ENCODE peak calls at places on chromosomes 6 and 20, in eight cellular contexts. L, R, B, P, I, U, T and G are unnamed samples.

GRCh38 chr6:170273681-170274080 is 17.2 kb downstream of the DLL1 start:
- DNase-seq in P (no peak), L (no peak), T (no peak), B (no peak), I (no peak), R (no peak), U (no peak), G (no peak)

GRCh38 chr6:168179133-168179532 is 100.1 kb upstream of the FRMD1 start:
- DNase-seq in I (no peak), R (no peak), P (no peak), L (no peak), T (no peak), U (no peak), B (no peak), G (no peak)

GRCh38 chr6:56913276-56914138 is 41.4 kb upstream of the BEND6 start:
- DNase-seq in P (no peak), B (no peak), T (no peak), I (no peak), L (no peak), U (peak; percentile 56), R (no peak), G (peak; percentile 74)

GRCh38 chr20:5065489-5066383 is 54.0 kb downstream of the PCNA start:
- DNase-seq in T (peak; percentile 99), L (peak; percentile 99), P (peak; percentile 95), R (no peak), I (peak; percentile 54), U (peak; percentile 98), B (peak; percentile 92), G (peak; percentile 98)

GRCh38 chr6:144581807-144582537 is 296.8 kb downstream of the UTRN start:
- DNase-seq in U (peak; percentile 76), B (no peak), R (peak; percentile 28), P (no peak), T (peak; percentile 43), L (peak; percentile 45), I (no peak), G (peak; percentile 83)

GRCh38 chr6:130412556-130413290 is 46.9 kb downstream of the TMEM200A start:
- DNase-seq in T (no peak), R (no peak), P (no peak), U (peak; percentile 79), B (no peak), I (no peak), L (no peak), G (peak; percentile 86)

GRCh38 chr6:88963139-88964090 is at the start of gene RNGTT:
- DNase-seq in T (peak; percentile 93), L (peak; percentile 98), R (peak; percentile 97), U (peak; percentile 95), I (peak; percentile 100), B (peak; percentile 86), P (peak; percentile 71), G (peak; percentile 99)

GRCh38 chr6:36735110-36735971 is 37.7 kb downstream of the RAB44 start:
- DNase-seq in U (peak; percentile 76), L (peak; percentile 85), P (no peak), I (peak; percentile 76), R (peak; percentile 43), T (peak; percentile 59), B (no peak), G (peak; percentile 85)

GRCh38 chr6:116387374-116387773 is 16.6 kb downstream of the DSE start:
- DNase-seq in R (peak; percentile 88), T (peak; percentile 80), L (peak; percentile 98), I (no peak), B (peak; percentile 86), P (no peak), U (peak; percentile 81), G (peak; percentile 51)

GRCh38 chr6:39387785-39388184 is 65.3 kb upstream of the KCNK16 start:
- DNase-seq in R (no peak), U (no peak), B (no peak), P (no peak), L (peak; percentile 12), T (no peak), I (no peak), G (no peak)

GRCh38 chr20:12640255-12640654 is 368.5 kb upstream of the SPTLC3 start:
- DNase-seq in T (no peak), U (no peak), I (no peak), R (no peak), B (no peak), L (no peak), P (no peak), G (no peak)

GRCh38 chr6:75882734-75883133 is 133.7 kb downstream of the MYO6 start:
- DNase-seq in L (peak; percentile 84), I (no peak), R (no peak), P (peak; percentile 23), T (peak; percentile 76), B (peak; percentile 10), U (peak; percentile 75), G (peak; percentile 57)

DNA sequence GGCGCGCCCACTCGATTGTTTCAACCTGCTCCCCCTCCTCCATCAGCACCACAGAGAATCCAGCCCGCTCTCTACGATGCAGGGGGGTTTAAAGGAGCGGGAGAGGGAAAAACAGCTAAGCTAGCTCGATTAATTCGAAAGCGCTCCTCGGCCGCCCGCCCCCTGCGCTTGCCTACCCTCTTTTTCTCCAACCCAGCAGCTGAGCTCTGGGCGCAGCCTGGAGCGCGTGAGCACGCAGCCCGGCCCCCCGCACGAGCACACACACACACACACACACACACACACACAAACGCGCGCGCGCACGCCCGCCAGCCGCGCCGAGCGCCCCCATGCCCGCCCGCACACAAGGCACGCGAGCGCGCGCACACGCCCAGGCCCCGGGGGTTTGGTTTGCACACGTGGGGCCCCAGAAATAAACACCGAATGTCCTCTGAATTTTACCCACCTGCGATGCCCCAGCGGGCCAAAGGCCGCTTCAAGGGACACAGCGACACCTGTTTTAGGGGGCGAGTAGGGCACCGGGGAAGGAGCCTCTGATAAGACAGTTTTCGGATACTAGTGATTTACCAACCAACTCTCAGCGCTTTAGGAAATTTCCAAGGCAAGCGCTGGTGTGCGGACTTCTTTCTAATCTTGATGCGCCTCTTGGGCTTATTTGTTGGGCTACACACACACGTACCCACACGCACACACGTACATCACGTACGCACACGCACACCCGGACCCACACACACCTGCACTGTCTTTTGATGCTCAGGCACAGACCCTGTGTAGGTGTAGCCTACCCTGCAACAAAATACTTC is 787 bp upstream of the NRN1 start:
- DNase-seq in R (peak; percentile 53), U (peak; percentile 36), L (no peak), P (no peak), I (no peak), T (no peak), B (no peak), G (no peak)
- H3K4me3 ChIP-seq in R (peak overlapping the region; percentile 80), U (peak overlapping the region; percentile 68), L (no peak overlapping the region), P (no peak overlapping the region), I (peak overlapping the region; percentile 33), T (peak overlapping the region; percentile 69), B (peak overlapping the region; percentile 26), G (peak overlapping the region; percentile 34)

DNA sequence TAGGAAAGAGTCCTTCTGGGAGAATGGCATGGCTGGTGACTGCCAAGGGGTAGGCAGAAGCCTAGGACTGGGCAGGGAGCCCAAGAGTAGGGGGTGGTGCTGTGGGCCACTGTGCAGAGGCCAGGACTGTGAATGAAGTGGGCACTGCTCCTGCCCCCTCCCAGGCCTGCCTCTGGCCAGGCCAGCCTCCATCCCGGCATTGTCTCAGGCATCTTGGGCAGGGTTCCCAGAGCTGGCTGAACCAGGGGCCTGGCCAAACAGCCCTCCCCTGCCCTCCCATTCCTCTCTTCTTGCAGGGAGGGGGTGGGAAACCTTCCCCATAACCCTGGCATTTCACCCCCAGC is 81.6 kb downstream of the MRPL14 start:
- DNase-seq in I (no peak), B (no peak), L (no peak), P (no peak), U (no peak), R (no peak), T (no peak), G (no peak)
- TF ChIP-seq CTCF in I (no peak), B (no peak), L (no peak), P (no peak), U (no peak), R (no peak), T (no peak), G (no peak)

GRCh38 chr6:24357336-24358218 is at the start of gene DCDC2:
- DNase-seq in T (no peak), U (peak; percentile 2), L (peak; percentile 61), B (peak; percentile 80), I (peak; percentile 92), P (no peak), R (peak; percentile 17), G (peak; percentile 16)

GRCh38 chr6:24356310-24357035 is 1.4 kb downstream of the DCDC2 start:
- DNase-seq in P (no peak), L (no peak), B (no peak), U (no peak), R (no peak), T (no peak), I (no peak), G (no peak)

GRCh38 chr6:24358219-24358821 is 461 bp upstream of the DCDC2 start:
- DNase-seq in B (no peak), I (no peak), T (no peak), R (no peak), L (no peak), U (no peak), P (no peak), G (no peak)

GRCh38 chr6:24355422-24355821 is 2.4 kb downstream of the DCDC2 start:
- DNase-seq in U (no peak), B (no peak), I (no peak), P (no peak), L (peak; percentile 33), T (no peak), R (no peak), G (no peak)

DNA sequence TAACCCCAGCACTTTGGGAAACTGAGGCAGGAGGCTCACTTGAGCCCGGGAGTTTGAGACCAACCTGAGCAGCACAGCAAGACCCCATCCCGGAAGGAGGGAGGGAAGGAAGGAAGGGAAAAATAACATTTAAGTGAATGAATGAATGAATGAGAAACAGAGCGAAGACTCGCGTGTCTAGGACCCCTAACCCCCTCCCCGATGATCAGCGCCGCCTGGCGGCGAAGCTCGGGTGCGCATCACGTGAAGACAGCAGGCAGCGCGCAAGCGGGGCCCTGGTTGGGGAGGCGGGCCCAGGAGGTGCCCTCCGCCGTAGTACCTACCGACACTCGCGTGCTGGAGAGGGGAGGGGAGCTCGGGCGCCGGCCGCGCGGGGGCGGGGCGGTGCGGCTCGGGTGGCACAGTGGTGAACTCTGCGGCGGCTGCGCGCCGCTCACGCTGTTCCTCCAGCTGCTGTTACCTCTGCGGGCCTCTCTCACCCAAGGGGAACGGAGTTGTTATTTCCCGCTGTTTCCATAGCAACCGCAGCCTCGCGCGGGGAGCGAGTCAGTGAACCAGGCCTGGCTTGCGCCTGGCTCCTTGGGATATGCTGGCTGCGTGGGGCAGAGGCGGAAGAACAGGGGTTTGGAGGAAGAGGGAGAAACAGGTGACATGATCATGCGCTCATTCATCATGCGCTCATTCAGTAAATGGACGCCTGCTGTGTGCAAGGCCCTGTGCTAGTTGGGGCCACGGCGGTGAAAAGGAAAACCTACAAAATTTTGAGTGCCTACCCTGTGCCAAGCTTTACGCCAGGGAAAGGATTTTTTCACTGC is 2.0 kb upstream of the DCDC2 start:
- DNase-seq in B (peak; percentile 97), L (peak; percentile 68), R (peak; percentile 79), T (peak; percentile 93), P (peak; percentile 41), I (peak; percentile 84), U (peak; percentile 54), G (peak; percentile 84)
- H3K4me3 ChIP-seq in B (peak overlapping the region; percentile 9), L (peak overlapping the region; percentile 54), R (peak overlapping the region; percentile 55), T (peak overlapping the region; percentile 69), P (peak overlapping the region; percentile 47), I (no peak overlapping the region), U (peak overlapping the region; percentile 41), G (peak overlapping the region; percentile 53)

DNA sequence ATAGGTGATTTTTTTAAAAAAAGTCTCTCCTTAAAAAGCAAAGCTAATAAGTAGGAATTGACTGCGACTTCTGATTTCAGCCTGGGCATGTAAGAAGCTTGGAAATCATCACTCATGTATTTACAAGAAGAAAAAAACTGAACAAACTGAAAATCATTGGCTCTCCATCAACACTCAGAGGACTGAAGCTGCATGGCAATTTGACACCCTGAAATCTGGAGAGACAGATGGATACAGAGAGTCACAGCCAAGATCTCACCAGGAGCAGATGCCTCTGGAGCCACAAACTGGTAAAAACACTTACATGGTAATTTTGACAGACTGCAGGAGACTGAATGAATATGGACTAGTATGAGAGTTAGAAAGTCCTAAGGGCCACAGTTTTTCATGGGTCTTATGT is 191.2 kb upstream of the TCF21 start:
- DNase-seq in L (no peak), R (no peak), P (no peak), U (peak; percentile 66), T (no peak), I (no peak), B (no peak), G (peak; percentile 38)
- TF ChIP-seq CTCF in L (no peak), R (no peak), P (no peak), U (no peak), T (no peak), I (no peak), B (no peak), G (no peak)